ENCODE peak calls at places on chromosomes 11 and 22, in ten cellular contexts. L, N, M, S, D, P, I, Q, K and X are unnamed samples.

GRCh38 chr11:118057424-118058145 is 19.3 kb upstream of the TMPRSS4 start:
- DNase-seq in L (no peak), N (no peak), M (no peak), S (no peak), D (no peak), P (no peak), I (no peak), Q (no peak), K (no peak), X (no peak)

GRCh38 chr11:130467116-130467990 is 18.9 kb downstream of the ADAMTS15 start:
- DNase-seq in L (no peak), N (no peak), M (peak), S (no peak), D (no peak), P (no peak), I (no peak), Q (no peak), K (no peak), X (no peak)

GRCh38 chr11:31060880-31061279 is 308.7 kb downstream of the DCDC1 start:
- DNase-seq in L (peak), N (no peak), M (peak), S (no peak), D (no peak), P (no peak), I (no peak), Q (no peak), K (no peak), X (no peak)

GRCh38 chr11:35049906-35050531 is 89.0 kb upstream of the CD44 start:
- DNase-seq in L (no peak), N (no peak), M (no peak), S (no peak), D (peak), P (no peak), I (no peak), Q (no peak), K (no peak), X (no peak)

GRCh38 chr11:127470485-127470884 is 469.9 kb upstream of the KIRREL3 start:
- DNase-seq in L (no peak), N (no peak), M (no peak), S (no peak), D (no peak), P (peak), I (no peak), Q (no peak), K (no peak), X (no peak)

GRCh38 chr11:59182457-59183151 is 10.7 kb downstream of the DTX4 start:
- DNase-seq in L (no peak), N (no peak), M (no peak), S (no peak), D (no peak), P (no peak), I (no peak), Q (no peak), K (no peak), X (no peak)

GRCh38 chr22:38271927-38272372 is 860 bp downstream of the TMEM184B start:
- DNase-seq in L (no peak), N (no peak), M (peak), S (peak), D (no peak), P (no peak), I (no peak), Q (peak), K (no peak), X (no peak)

GRCh38 chr11:129333873-129334272 is 41.8 kb upstream of the BARX2 start:
- DNase-seq in L (no peak), N (no peak), M (no peak), S (no peak), D (no peak), P (no peak), I (no peak), Q (no peak), K (no peak), X (no peak)

GRCh38 chr11:31813961-31814868 is 3.1 kb upstream of the PAX6 start:
- DNase-seq in L (no peak), N (no peak), M (no peak), S (no peak), D (no peak), P (no peak), I (no peak), Q (no peak), K (no peak), X (no peak)

GRCh38 chr11:93536346-93536871 is 6.8 kb downstream of the SMCO4 start:
- DNase-seq in L (no peak), N (no peak), M (no peak), S (no peak), D (no peak), P (no peak), I (no peak), Q (no peak), K (no peak), X (no peak)
- H3K4me3 ChIP-seq in L (no peak), N (no peak), M (no peak), S (no peak), D (peak), P (no peak), I (no peak), Q (no peak), K (no peak), X (no peak)

DNA sequence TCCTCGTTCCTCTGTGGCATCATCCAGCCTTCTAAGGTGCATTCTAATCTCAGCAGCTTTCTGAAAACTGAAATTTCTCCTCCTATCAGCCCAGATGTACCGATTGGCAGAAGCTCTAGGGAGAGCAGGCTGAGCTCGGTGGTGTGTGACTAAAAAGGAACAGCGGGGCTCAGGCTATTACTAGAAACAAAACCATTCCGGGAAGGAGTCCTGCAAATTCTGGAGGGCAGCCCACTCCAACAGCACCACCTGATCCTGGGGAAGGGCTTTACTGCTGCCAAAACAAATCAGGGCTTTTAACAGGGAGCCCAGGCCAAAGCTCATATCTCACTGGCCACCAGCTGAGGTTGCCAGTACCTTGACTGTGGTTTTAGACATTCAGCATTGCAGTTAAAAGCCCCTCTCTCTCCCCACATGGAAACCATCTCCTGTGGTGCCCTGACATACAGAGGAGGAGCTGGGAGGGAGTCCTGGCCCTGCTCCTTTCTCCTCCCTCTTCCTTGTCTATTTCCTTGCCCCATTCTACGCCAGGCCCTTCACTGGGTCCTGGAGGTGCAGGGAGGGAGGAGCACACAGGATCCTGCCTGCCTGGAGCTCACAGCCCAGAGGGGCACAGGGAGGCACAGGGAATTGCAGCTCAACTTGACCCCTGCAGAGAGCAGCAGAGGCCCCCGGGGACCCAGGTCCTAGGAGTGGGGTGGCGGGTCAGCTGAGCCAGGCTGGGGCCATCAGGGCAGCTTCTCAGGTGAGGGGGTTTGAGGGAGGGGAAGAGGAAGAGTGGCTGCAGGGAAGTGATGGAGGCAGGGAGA is 889 bp downstream of the PLAAT4 start:
- DNase-seq in L (peak), N (no peak), M (peak), S (peak), D (no peak), P (peak), I (no peak), Q (peak), K (peak), X (no peak)
- H3K4me3 ChIP-seq in L (peak), N (peak), M (peak), S (peak), D (peak), P (peak), I (peak), Q (peak), K (peak), X (no peak)

GRCh38 chr11:70641366-70641765 is 243.0 kb downstream of the CTTN start:
- DNase-seq in L (no peak), N (no peak), M (peak), S (no peak), D (no peak), P (peak), I (no peak), Q (no peak), K (no peak), X (no peak)
- H3K4me3 ChIP-seq in L (no peak), N (no peak), M (no peak), S (no peak), D (no peak), P (no peak), I (no peak), Q (no peak), K (no peak), X (no peak)

DNA sequence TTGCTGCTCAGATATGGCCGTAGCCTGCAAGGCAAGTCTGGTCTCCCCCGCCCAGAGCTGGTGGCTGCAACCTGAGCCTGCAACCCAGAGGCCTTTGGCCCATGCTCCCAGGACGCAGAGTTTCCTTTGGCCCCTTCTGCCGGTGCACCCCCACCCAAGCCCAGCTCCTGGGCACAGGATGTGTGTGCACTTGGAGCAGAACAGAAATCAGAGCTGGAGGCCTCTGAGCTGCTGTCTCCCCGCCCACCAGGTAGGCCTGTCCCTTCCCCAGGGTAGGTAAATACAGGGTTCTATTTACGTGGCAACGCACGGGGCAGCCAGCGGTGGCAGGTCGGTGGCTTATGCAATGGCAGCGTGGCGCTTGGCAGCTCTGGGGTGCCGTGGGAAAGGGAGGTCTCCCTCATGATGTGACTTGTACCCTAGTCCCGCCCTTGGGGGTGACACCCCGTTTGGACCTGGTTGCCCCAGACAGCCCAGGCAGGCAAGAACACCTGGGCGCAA is 20.9 kb upstream of the MYEOV start:
- DNase-seq in L (no peak), N (no peak), M (no peak), S (no peak), D (no peak), P (no peak), I (no peak), Q (peak), K (no peak), X (no peak)
- H3K4me3 ChIP-seq in L (no peak), N (no peak), M (no peak), S (no peak), D (no peak), P (no peak), I (no peak), Q (no peak), K (no peak), X (no peak)

DNA sequence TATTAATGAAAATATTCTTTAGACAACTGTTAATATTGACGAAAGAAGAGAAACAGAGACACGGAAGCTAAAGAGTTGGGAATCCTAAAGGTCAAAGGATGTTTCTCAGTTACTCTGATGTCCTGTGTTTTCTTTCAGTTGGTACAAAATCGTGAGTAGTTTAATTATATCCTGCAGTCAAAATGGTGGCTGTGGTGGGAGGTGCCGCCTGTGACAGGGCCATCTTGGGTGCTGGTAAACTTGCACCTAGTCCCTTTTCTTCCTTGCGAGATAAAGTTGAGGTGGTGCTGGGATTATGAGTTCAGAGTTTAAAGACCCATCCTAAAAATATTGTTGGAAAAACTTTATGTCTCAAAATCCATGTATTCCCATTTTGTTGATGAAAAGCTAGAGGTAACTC is 2.2 kb downstream of the CECR2 start:
- DNase-seq in L (no peak), N (no peak), M (no peak), S (no peak), D (no peak), P (no peak), I (no peak), Q (no peak), K (no peak), X (no peak)
- H3K4me3 ChIP-seq in L (peak), N (no peak), M (peak), S (no peak), D (no peak), P (no peak), I (no peak), Q (peak), K (peak), X (peak)

DNA sequence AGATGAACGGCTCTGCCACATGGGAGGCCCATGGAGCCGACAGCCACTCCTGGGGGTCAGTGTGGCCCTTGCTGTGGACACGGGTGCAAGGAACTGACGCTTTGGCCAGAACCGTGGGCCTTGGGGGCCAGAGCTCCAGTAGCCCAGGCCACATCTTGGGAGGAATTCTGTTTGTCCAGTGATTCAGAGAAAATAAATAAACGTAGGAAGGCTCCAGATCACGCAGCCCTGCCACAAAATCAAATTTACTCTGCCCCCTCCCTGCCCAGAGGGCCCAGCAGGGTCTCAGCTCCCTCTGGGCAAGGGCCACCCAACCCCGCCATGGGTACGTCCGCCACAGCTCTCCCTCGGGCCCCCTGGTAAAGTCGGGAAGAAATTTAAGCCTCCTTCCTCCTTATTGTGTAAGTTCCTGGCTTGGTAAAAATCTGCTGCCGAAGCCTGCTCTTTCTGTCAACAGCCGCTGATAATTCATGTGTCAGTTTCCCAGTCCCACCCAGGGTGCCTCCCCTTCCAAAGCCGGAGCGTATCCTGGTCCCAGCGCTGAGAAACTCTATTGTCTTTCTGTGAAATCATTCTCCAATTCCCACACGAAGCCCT is 6.9 kb upstream of the MUC5AC start:
- DNase-seq in L (peak), N (no peak), M (peak), S (no peak), D (no peak), P (peak), I (no peak), Q (no peak), K (peak), X (no peak)
- H3K4me3 ChIP-seq in L (no peak), N (no peak), M (no peak), S (no peak), D (no peak), P (no peak), I (no peak), Q (no peak), K (no peak), X (no peak)

GRCh38 chr11:115275045-115275444 is 229.2 kb downstream of the CADM1 start:
- DNase-seq in L (no peak), N (no peak), M (no peak), S (no peak), D (no peak), P (no peak), I (no peak), Q (no peak), K (no peak), X (no peak)
- H3K4me3 ChIP-seq in L (no peak), N (no peak), M (no peak), S (no peak), D (no peak), P (no peak), I (no peak), Q (no peak), K (no peak), X (no peak)

GRCh38 chr22:49964136-49964492 is 3.5 kb downstream of the PIM3 start:
- DNase-seq in L (no peak), N (no peak), M (no peak), S (peak), D (no peak), P (no peak), I (no peak), Q (no peak), K (no peak), X (no peak)

GRCh38 chr22:49966041-49966715 is 5.6 kb downstream of the PIM3 start:
- DNase-seq in L (no peak), N (no peak), M (no peak), S (peak), D (no peak), P (no peak), I (no peak), Q (no peak), K (peak), X (no peak)

GRCh38 chr22:49963647-49964026 is 3.1 kb downstream of the PIM3 start:
- DNase-seq in L (no peak), N (no peak), M (no peak), S (peak), D (no peak), P (no peak), I (no peak), Q (peak), K (no peak), X (no peak)

GRCh38 chr22:49965291-49966040 is 4.9 kb downstream of the PIM3 start:
- DNase-seq in L (no peak), N (no peak), M (no peak), S (peak), D (no peak), P (no peak), I (no peak), Q (no peak), K (peak), X (no peak)

DNA sequence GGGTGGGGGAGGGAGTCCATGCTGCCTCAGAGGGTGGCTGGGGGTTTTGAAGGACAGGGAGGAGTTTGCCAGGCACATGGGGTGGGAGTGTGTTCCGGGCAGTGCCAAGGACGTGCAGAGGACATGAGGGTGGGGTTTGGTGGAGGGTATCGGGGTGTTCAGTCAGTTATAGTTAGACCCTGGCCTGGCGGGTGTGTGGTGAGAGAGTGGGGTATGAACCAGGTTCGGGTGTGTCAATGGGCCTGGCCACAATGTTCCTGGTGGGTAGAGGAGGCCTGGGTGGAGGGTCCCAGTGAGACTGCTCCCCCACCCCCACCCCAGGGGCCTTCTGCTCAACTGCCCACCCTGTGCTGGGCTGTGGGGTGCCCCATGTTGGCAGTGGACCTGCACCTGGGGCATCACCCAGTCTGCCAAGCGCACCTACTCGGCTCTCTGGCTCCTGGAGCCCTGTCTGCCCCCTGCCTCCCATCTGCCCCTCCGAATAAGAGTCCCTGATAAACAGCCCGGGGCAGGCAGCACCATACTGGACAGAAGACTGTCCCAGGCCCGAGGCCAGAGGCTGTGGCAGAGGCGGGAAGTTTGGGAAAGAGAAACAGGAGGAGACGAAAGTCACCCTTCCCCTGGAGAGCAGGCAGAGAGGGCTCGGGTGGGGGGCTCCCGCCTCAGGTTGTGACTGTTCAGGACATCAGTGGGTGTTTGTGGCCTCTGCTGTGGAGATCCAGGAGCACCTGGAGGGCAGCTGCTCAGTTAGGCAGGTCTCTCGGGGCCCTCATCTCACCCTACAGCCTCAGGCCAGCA is 4.1 kb downstream of the PIM3 start:
- DNase-seq in L (no peak), N (no peak), M (no peak), S (peak), D (no peak), P (no peak), I (no peak), Q (no peak), K (peak), X (no peak)
- H3K4me3 ChIP-seq in L (no peak), N (no peak), M (no peak), S (no peak), D (peak), P (no peak), I (no peak), Q (no peak), K (no peak), X (no peak)

DNA sequence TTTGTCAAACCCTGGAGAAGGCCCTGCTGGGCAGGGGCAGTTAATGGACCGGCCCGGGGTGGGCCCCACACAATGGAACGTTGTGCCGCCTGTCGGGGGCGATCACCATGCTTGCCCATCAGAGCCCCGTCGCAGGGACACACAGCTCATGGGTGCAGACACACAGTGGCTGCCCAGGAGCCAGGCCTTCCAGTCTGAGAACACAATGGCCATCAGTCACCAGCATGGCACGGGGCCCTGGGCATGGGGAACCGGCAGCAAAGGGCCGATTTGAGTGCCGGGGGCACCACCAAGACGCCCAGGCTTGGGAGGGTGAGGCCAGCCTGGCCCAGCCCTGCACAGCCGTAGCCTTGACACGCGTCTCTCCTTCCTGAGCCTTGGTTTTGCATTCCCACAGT is 7.1 kb downstream of the LINC01488 start:
- DNase-seq in L (no peak), N (no peak), M (no peak), S (no peak), D (no peak), P (no peak), I (no peak), Q (no peak), K (no peak), X (no peak)
- H3K4me3 ChIP-seq in L (no peak), N (no peak), M (no peak), S (no peak), D (no peak), P (no peak), I (no peak), Q (no peak), K (no peak), X (no peak)

GRCh38 chr11:75346912-75347647 is 4.4 kb downstream of the ARRB1 start:
- DNase-seq in L (peak), N (no peak), M (peak), S (peak), D (no peak), P (no peak), I (no peak), Q (no peak), K (peak), X (no peak)
- H3K4me3 ChIP-seq in L (no peak), N (no peak), M (no peak), S (no peak), D (peak), P (no peak), I (no peak), Q (no peak), K (no peak), X (no peak)